ENCODE peak calls at places on chromosomes 1 and 21, in six cellular contexts. J is progenitor cell of endocrine pancreas; D is breast epithelium; T is naive thymus-derived CD8-positive, alpha-beta T cell; E is dermis blood vessel endothelial cell; L is stimulated activated CD8-positive, alpha-beta memory T cell treated with anti-CD3 and anti-CD28 coated beads, Interleukin-7, amount 100 ng/mL, for 1 hour. A is an unnamed sample.

GRCh38 chr1:222387020-222387816 is 160.7 kb downstream of the HHIPL2 start:
- DNase-seq in L (no peak), D (no peak), E (no peak), J (no peak), T (no peak), A (no peak)

GRCh38 chr1:8889103-8889846 is 10.8 kb upstream of the ENO1 start:
- DNase-seq in E (no peak), J (no peak), D (no peak), T (no peak), L (no peak), A (no peak)

GRCh38 chr1:54716299-54717047 is 812 bp downstream of the TTC4 start:
- DNase-seq in T (no peak), L (no peak), J (no peak), E (no peak), D (no peak), A (no peak)

GRCh38 chr1:43056981-43057391 is 98.3 kb upstream of the SLC2A1 start:
- DNase-seq in D (no peak), L (no peak), E (no peak), J (no peak), T (no peak), A (no peak)

GRCh38 chr1:160206421-160207117 is 1.4 kb downstream of the PEA15 start:
- DNase-seq in E (peak; percentile 37), T (no peak), D (peak; percentile 38), L (no peak), J (no peak), A (no peak)

GRCh38 chr1:41282679-41283317 is 40.7 kb upstream of the SCMH1 start:
- DNase-seq in J (peak; percentile 39), L (no peak), E (peak; percentile 57), T (peak; percentile 7), D (no peak), A (no peak)

GRCh38 chr1:203592156-203592555 is 34.5 kb upstream of the ATP2B4 start:
- DNase-seq in L (no peak), J (peak; percentile 32), E (no peak), D (peak; percentile 33), T (no peak), A (no peak)

GRCh38 chr1:26529655-26530539 is at the start of gene RPS6KA1:
- DNase-seq in L (peak; percentile 30), T (peak; percentile 71), E (peak; percentile 62), J (peak; percentile 66), D (peak; percentile 37), A (peak; percentile 59)

GRCh38 chr1:182952677-182953444 is at the start of gene SHCBP1L:
- DNase-seq in J (no peak), L (no peak), D (no peak), T (no peak), E (peak; percentile 36), A (no peak)

GRCh38 chr1:197595244-197595904 is 179.9 kb downstream of the DENND1B start:
- DNase-seq in L (no peak), J (no peak), D (no peak), E (no peak), T (no peak), A (no peak)

GRCh38 chr1:182229907-182230522 is 161.6 kb downstream of the GLUL start:
- DNase-seq in L (no peak), T (no peak), J (no peak), E (no peak), D (no peak), A (no peak)

GRCh38 chr21:44869860-44870747 is 3.4 kb downstream of the PTTG1IP start:
- DNase-seq in E (peak; percentile 94), J (no peak), D (peak; percentile 76), T (no peak), L (no peak), A (peak; percentile 60)

GRCh38 chr21:29382029-29382654 is 83.4 kb downstream of the BACH1 start:
- DNase-seq in E (peak; percentile 12), J (no peak), D (no peak), L (no peak), T (no peak), A (no peak)

GRCh38 chr1:88398338-88398737 is 285.7 kb upstream of the PKN2 start:
- DNase-seq in D (no peak), T (no peak), J (no peak), L (no peak), E (no peak), A (no peak)

GRCh38 chr1:156571261-156571958 is 955 bp downstream of the IQGAP3 start:
- DNase-seq in D (no peak), E (peak; percentile 90), L (no peak), J (no peak), T (no peak), A (no peak)

GRCh38 chr1:236350308-236350707 is 43.8 kb upstream of the EDARADD start:
- DNase-seq in E (no peak), L (no peak), J (no peak), D (no peak), T (no peak), A (no peak)

GRCh38 chr1:230627767-230628166 is 14.5 kb upstream of the COG2 start:
- DNase-seq in D (no peak), J (no peak), E (no peak), T (no peak), L (no peak), A (no peak)

GRCh38 chr21:26686278-26686677 is 113.2 kb upstream of the CYYR1 start:
- DNase-seq in E (peak; percentile 49), T (no peak), D (no peak), L (no peak), J (no peak), A (peak; percentile 58)

GRCh38 chr1:156492013-156492590 is 8.5 kb downstream of the MEF2D start:
- DNase-seq in D (no peak), L (no peak), E (no peak), T (no peak), J (no peak), A (no peak)

A was measured in CD4-positive, CD25-positive, alpha-beta regulatory T cell.